ENCODE peak calls at places on chromosomes 7 and 10, in six cellular contexts. F, H, Q, T, E and Z are unnamed samples. For H3K4me1, the result is how much of the 10 kb centered on the place peaks cover.

GRCh38 chr7:111770116-111770515 is 207.8 kb upstream of the IMMP2L start:
- DNase-seq in F (no peak), H (no peak), Q (no peak), T (no peak), E (no peak), Z (no peak)

GRCh38 chr7:30260246-30260768 is 24.1 kb upstream of the ZNRF2 start:
- DNase-seq in F (no peak), H (no peak), Q (no peak), T (no peak), E (no peak), Z (no peak)

GRCh38 chr7:128021361-128021760 is 9.9 kb downstream of the LRRC4 start:
- DNase-seq in F (no peak), H (no peak), Q (no peak), T (peak), E (no peak), Z (no peak)

GRCh38 chr10:23157691-23158369 is 34.3 kb upstream of the PTF1A start:
- DNase-seq in F (peak), H (no peak), Q (no peak), T (peak), E (peak), Z (no peak)

GRCh38 chr7:151745090-151745638 is 131.8 kb downstream of the PRKAG2 start:
- DNase-seq in F (no peak), H (no peak), Q (no peak), T (peak), E (no peak), Z (peak)

GRCh38 chr10:15172306-15172840 is 3.9 kb upstream of the NMT2 start:
- DNase-seq in F (no peak), H (no peak), Q (no peak), T (no peak), E (no peak), Z (no peak)

GRCh38 chr7:73701357-73701995 is 18.0 kb downstream of the STX1A start:
- DNase-seq in F (no peak), H (no peak), Q (no peak), T (peak), E (peak), Z (no peak)

GRCh38 chr7:105353752-105354328 is 34.9 kb downstream of the SRPK2 start:
- DNase-seq in F (no peak), H (no peak), Q (peak), T (no peak), E (peak), Z (no peak)

GRCh38 chr7:37987732-37988131 is 67.3 kb downstream of the EPDR1 start:
- DNase-seq in F (no peak), H (no peak), Q (no peak), T (no peak), E (no peak), Z (no peak)

GRCh38 chr10:5534051-5534821 is 9.5 kb downstream of the CALML3 start:
- DNase-seq in F (no peak), H (peak), Q (no peak), T (no peak), E (no peak), Z (peak)

DNA sequence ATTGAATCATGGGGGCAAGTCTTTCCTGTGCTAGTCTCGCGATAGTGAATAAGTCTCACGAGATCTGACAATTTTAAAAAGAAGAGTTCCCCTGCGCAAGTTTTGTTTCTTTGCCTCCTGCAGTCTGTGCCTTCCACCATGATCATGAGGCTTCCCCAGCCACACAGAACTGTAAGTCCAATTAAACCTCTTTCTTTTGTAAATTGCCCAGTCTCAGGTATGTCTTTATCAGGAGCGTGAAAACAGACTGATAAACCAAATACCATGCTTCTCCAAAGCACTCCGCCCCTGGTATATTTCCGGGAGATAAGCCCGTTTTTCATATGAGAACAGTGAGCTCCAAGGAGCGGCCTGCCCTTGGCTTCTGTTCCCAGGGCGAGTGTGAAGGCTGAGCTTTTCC is 118.9 kb downstream of the EVX1 start:
- DNase-seq in F (no peak), H (no peak), Q (no peak), T (no peak), E (no peak), Z (no peak)
- H3K4me3 ChIP-seq in F (no peak), H (no peak), Q (no peak), T (no peak), E (no peak), Z (no peak)

DNA sequence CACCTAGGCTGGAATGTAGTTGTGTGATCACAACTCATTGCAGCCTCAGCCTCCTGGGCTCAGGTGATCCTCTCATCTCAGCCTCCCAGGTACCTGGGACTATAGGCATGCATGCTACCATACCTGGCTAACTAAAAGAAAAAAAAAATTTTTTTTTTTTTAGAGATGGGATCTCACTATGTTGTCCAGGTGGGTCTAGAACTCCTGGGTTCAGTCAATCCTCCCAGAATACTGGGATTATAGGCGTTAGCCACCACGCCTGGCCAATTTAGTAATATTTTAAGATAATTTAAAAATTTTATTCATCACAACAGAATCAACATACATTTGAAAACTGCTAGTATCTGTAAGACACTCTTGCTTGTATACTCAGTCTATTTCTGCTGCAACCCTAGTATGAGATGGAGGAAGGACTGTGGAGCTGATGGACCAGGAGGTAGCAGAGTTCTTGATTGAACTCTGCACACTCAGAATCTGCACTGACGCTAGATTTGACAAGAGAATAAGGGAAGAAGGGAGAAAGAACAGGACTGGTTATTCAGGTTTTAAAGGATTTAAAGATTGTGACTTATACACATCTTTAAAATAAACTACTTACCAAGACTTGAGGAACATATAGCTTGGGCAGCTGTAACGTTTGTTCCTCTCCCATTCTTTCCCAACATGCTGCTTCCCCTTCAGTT is 57.6 kb downstream of the VCL start:
- DNase-seq in F (no peak), H (no peak), Q (no peak), T (no peak), E (no peak), Z (no peak)
- H3K4me1 ChIP-seq in F (under half), H (under half), Q (under half), T (under half), E (under half), Z (under half)

DNA sequence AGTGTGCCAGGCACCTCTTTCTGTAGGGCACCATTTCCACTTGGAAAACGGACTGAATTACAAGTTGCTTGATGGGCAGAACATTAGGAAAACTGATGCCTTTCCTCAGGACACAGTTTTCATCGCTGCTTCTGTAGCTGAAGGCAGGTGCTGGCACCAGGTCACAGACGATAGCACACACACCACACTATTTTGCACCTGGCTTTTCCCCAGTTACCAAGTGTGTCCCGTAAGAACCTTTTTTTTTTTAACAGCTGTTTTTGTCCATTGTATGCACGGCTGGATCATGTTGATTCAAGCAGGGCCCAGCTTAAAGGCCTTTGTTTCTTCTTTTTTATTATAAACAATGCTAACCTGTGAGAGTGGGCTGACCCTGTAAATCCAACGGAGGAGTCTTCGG is 1.3 kb upstream of the GET4 start:
- DNase-seq in F (no peak), H (no peak), Q (no peak), T (no peak), E (peak), Z (no peak)
- H3K27ac ChIP-seq in F (no peak), H (peak), Q (peak), T (peak), E (peak), Z (no peak)

GRCh38 chr10:48247680-48248079 is 26.8 kb downstream of the FRMPD2 start:
- DNase-seq in F (no peak), H (no peak), Q (no peak), T (no peak), E (no peak), Z (no peak)
- H3K4me3 ChIP-seq in F (no peak), H (no peak), Q (no peak), T (no peak), E (no peak), Z (no peak)

DNA sequence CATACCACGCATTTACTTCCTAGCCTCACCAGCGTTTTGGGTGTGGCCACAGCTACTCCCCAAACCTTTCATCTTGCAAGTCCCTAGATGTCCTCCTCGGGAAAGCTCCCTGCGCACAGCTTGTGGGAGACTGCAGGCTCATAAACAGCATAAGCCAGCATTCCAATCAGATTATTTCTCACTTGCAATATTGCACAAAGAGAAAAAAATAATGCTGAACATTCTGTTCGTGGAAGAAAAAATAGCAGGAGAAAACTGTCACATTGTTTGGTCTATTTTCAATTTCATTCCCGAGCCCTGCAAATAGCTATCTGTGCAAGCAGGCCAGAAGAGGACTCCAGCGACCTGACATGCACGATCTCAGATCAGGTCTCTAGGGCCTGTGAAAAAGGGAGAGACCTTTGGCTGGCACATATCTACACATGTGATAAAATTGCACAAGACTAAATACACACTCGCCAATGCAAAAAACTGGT is 175.6 kb downstream of the PLXNA4 start:
- DNase-seq in F (no peak), H (peak), Q (peak), T (no peak), E (no peak), Z (no peak)
- H3K4me1 ChIP-seq in F (under half), H (under half), Q (under half), T (under half), E (under half), Z (under half)

GRCh38 chr10:75771606-75772005 is 340.2 kb downstream of the LRMDA start:
- DNase-seq in F (no peak), H (no peak), Q (no peak), T (no peak), E (no peak), Z (no peak)

GRCh38 chr10:75773139-75773801 is 341.8 kb downstream of the LRMDA start:
- DNase-seq in F (no peak), H (no peak), Q (peak), T (no peak), E (no peak), Z (no peak)

GRCh38 chr10:75773813-75774547 is 342.6 kb downstream of the LRMDA start:
- DNase-seq in F (no peak), H (no peak), Q (no peak), T (no peak), E (no peak), Z (no peak)

GRCh38 chr10:75770634-75771081 is 339.2 kb downstream of the LRMDA start:
- DNase-seq in F (no peak), H (no peak), Q (no peak), T (no peak), E (no peak), Z (no peak)

GRCh38 chr10:75772153-75772887 is 340.9 kb downstream of the LRMDA start:
- DNase-seq in F (peak), H (no peak), Q (no peak), T (no peak), E (peak), Z (no peak)
- H3K27ac ChIP-seq in F (peak), H (peak), Q (peak), T (no peak), E (no peak), Z (no peak)

GRCh38 chr7:41733063-41733398 is 30.1 kb upstream of the INHBA start:
- DNase-seq in F (no peak), H (no peak), Q (no peak), T (no peak), E (no peak), Z (no peak)
- H3K4me3 ChIP-seq in F (no peak), H (no peak), Q (no peak), T (no peak), E (no peak), Z (no peak)

DNA sequence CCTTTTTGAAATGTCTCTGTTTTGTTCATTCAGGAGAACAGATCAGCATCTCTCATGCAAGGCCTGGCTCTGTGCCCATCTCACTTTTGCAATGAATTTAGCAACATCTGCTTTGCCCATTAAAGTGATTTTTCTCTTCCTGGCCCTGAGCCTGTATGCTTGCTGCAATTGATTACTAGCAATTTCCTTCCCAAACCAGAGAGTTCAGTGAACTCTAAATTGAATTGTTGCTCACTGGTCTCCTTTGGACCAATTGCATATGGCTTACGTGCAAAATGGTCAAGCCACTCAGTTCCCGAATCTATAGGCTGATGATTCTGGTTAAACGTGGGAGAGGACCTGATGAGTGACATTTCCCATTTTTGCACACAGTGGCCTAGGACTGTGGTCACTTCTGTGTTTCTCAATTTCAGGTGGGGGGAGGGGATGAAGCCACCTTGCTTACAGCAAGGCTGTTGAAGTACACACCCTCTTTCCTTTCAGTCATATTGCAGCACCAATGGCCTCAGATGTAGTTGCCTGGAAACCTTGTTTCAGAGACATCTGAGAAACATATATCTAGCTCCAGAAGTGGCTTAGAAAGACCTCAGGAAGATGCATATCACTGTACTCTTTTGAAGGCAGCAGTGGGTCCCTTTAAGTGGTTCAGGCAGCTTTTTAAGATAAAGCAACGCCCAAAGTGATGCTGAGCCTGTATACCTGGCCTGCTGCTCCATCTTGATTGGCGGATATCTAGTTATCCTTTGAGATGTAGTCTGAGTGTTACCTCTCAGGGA is 201.4 kb downstream of the PTEN start:
- DNase-seq in F (peak), H (peak), Q (peak), T (no peak), E (no peak), Z (peak)
- H3K4me1 ChIP-seq in F (under half), H (under half), Q (under half), T (under half), E (half or more), Z (under half)